ENCODE peak calls at places on chromosomes 7 and 10, in five cellular contexts. R is LoVo, G is T-cell, C is adrenal gland, U is Peyer's patch. D is an unnamed sample.

GRCh38 chr7:151327659-151328058 is 14.0 kb upstream of the NUB1 start:
- DNase-seq in R (no peak), G (no peak), C (no peak), U (no peak), D (no peak)

GRCh38 chr7:134891262-134892001 is 94.9 kb upstream of the AGBL3 start:
- DNase-seq in R (no peak), G (no peak), C (peak; percentile 95), U (no peak), D (peak; percentile 90)

GRCh38 chr7:30352169-30352568 is 67.8 kb downstream of the ZNRF2 start:
- DNase-seq in R (no peak), G (no peak), C (no peak), U (no peak), D (no peak)

GRCh38 chr10:19728376-19728775 is 87.9 kb upstream of the PLXDC2 start:
- DNase-seq in R (no peak), G (no peak), C (no peak), U (no peak), D (no peak)

GRCh38 chr10:4909118-4909517 is 54.1 kb upstream of the AKR1C1 start:
- DNase-seq in R (no peak), G (no peak), C (no peak), U (no peak), D (peak; percentile 26)

GRCh38 chr10:18594574-18595156 is 56.7 kb downstream of the NSUN6 start:
- DNase-seq in R (no peak), G (no peak), C (no peak), U (no peak), D (peak; percentile 52)

GRCh38 chr7:107668296-107668695 is 7.7 kb downstream of the SLC26A4 start:
- DNase-seq in R (no peak), G (no peak), C (no peak), U (no peak), D (no peak)

GRCh38 chr7:101126651-101127459 is at the start of gene SERPINE1:
- DNase-seq in R (no peak), G (peak; percentile 15), C (peak; percentile 95), U (peak; percentile 62), D (peak; percentile 98)

GRCh38 chr7:34849163-34849960 is 187.9 kb downstream of the DPY19L1 start:
- DNase-seq in R (no peak), G (no peak), C (no peak), U (no peak), D (peak; percentile 31)

GRCh38 chr7:101941481-101942383 is 124.3 kb downstream of the CUX1 start:
- DNase-seq in R (peak; percentile 89), G (no peak), C (no peak), U (no peak), D (peak; percentile 73)